ENCODE peak calls at places on chromosome 13, in seven cellular contexts. T is HepG2, M is SK-N-SH, K is HCT116, V is H1, Y is K562, H is GM12878. P is an unnamed sample.

GRCh38 chr13:60583196-60583908 is 186.3 kb downstream of the TDRD3 start:
- DNase-seq in T (peak), M (no peak), K (no peak), V (no peak), Y (no peak), H (no peak), P (no peak)

GRCh38 chr13:94515352-94515751 is 35.9 kb upstream of the DCT start:
- DNase-seq in T (no peak), M (no peak), K (no peak), V (no peak), Y (no peak), H (no peak), P (no peak)

GRCh38 chr13:49560270-49561063 is 24.9 kb downstream of the RCBTB1 start:
- DNase-seq in T (peak), M (no peak), K (no peak), V (no peak), Y (no peak), H (no peak), P (no peak)

GRCh38 chr13:25902946-25903345 is 148.9 kb downstream of the SHISA2 start:
- DNase-seq in T (no peak), M (no peak), K (no peak), V (no peak), Y (no peak), H (peak), P (no peak)

GRCh38 chr13:95684463-95684862 is 7.5 kb downstream of the DNAJC3 start:
- DNase-seq in T (no peak), M (no peak), K (no peak), V (no peak), Y (no peak), H (no peak), P (no peak)

GRCh38 chr13:114124921-114125320 is 7.5 kb downstream of the RASA3 start:
- DNase-seq in T (no peak), M (no peak), K (no peak), V (no peak), Y (no peak), H (no peak), P (no peak)

GRCh38 chr13:45658586-45659235 is 43.2 kb upstream of the ERICH6B start:
- DNase-seq in T (no peak), M (no peak), K (no peak), V (no peak), Y (no peak), H (no peak), P (no peak)

GRCh38 chr13:87259479-87260083 is 411.6 kb upstream of the SLITRK5 start:
- DNase-seq in T (peak), M (peak), K (peak), V (no peak), Y (no peak), H (no peak), P (peak)

GRCh38 chr13:79427265-79427664 is 21.2 kb upstream of the RBM26 start:
- DNase-seq in T (no peak), M (no peak), K (no peak), V (no peak), Y (no peak), H (no peak), P (no peak)

GRCh38 chr13:79423340-79423739 is 17.3 kb upstream of the RBM26 start:
- DNase-seq in T (no peak), M (no peak), K (no peak), V (no peak), Y (no peak), H (no peak), P (no peak)

GRCh38 chr13:79429309-79429708 is 23.3 kb upstream of the RBM26 start:
- DNase-seq in T (no peak), M (no peak), K (no peak), V (no peak), Y (no peak), H (no peak), P (no peak)

DNA sequence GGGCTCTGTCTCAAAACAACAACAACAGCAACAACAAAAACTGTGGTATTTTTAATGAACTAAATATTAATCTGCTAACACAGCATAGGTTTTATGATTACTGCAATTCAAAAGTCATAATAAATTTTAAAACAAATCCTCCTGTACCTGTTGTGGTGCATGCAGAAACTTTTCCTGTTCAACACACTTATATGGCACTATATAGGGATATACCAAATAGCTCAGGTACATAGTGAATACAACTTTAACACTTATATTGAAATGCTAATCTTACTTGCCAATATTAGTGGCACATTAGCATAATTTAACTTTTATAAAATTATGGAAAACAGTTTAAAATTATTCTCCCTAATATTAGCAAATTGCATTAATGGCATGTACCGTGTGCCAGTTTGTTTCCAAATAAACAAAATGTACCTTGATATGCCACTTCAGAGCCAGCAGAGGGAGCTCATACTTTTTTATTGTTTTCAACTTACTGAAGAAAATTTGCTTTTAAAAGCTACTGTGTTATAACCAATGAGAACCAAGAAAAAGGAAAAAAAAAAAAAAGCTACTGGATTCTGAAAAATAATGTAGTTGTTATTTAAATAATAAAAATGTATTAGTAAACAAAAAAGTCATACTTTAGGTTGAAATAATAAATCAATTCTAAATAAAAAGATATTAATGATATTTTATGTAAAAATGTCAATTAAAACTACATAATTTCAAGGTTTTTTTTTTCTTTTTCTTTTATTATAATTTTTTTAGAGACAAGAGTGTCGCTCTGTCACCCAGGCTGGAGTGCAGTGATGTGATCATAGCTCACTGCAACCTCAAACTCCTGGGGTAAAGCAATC is 18.0 kb upstream of the RBM26 start:
- DNase-seq in T (peak), M (peak), K (peak), V (no peak), Y (peak), H (no peak), P (peak)
- TF ChIP-seq JUND in T (no peak), M (no peak), K (no peak), V (no peak), Y (no peak), H (no peak), P (no peak)

GRCh38 chr13:79450110-79450509 is 30.8 kb upstream of the NDFIP2 start:
- DNase-seq in T (no peak), M (no peak), K (no peak), V (no peak), Y (no peak), H (no peak), P (no peak)

GRCh38 chr13:79447141-79447540 is 33.8 kb upstream of the NDFIP2 start:
- DNase-seq in T (no peak), M (no peak), K (no peak), V (no peak), Y (no peak), H (no peak), P (no peak)

GRCh38 chr13:79445968-79446645 is 34.8 kb upstream of the NDFIP2 start:
- DNase-seq in T (no peak), M (no peak), K (no peak), V (no peak), Y (no peak), H (no peak), P (peak)

GRCh38 chr13:79448413-79448812 is 32.5 kb upstream of the NDFIP2 start:
- DNase-seq in T (no peak), M (no peak), K (no peak), V (no peak), Y (no peak), H (no peak), P (no peak)

GRCh38 chr13:79447741-79448140 is 33.2 kb upstream of the NDFIP2 start:
- DNase-seq in T (no peak), M (no peak), K (no peak), V (no peak), Y (no peak), H (no peak), P (no peak)
- TF ChIP-seq JUND in T (no peak), M (no peak), K (no peak), V (no peak), Y (no peak), H (no peak), P (no peak)

GRCh38 chr13:112713517-112714253 is 23.8 kb downstream of the ATP11A start:
- DNase-seq in T (no peak), M (peak), K (no peak), V (no peak), Y (peak), H (no peak), P (no peak)
- TF ChIP-seq JUND in T (no peak), M (no peak), K (no peak), V (no peak), Y (peak), H (no peak), P (no peak)

GRCh38 chr13:100229603-100230002 is 140.7 kb downstream of the PCCA start:
- DNase-seq in T (no peak), M (no peak), K (no peak), V (no peak), Y (no peak), H (no peak), P (no peak)
- TF ChIP-seq JUND in T (no peak), M (no peak), K (no peak), V (no peak), Y (no peak), H (no peak), P (no peak)

DNA sequence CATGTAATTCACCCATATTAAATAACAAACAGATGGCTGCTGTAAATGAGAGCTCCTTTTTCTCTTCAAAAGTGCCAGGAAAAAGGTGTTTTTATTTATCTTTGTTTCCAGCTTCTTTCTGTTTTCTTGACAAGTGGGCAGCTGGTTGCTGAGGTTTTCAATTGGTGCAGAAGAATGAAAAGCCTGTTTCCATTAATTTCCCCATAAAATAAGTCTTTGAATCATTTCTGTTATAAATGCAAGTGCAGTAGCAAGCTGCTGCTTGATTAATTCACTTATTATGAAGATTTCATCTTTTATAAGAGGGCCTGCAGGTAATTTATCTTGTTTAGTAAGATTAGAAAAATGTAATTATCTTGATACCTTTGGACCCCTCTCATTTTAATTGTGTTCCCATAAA is 676.3 kb upstream of the KLHL1 start:
- DNase-seq in T (no peak), M (no peak), K (no peak), V (no peak), Y (no peak), H (no peak), P (no peak)
- TF ChIP-seq JUND in T (no peak), M (no peak), K (no peak), V (no peak), Y (no peak), H (no peak), P (no peak)

DNA sequence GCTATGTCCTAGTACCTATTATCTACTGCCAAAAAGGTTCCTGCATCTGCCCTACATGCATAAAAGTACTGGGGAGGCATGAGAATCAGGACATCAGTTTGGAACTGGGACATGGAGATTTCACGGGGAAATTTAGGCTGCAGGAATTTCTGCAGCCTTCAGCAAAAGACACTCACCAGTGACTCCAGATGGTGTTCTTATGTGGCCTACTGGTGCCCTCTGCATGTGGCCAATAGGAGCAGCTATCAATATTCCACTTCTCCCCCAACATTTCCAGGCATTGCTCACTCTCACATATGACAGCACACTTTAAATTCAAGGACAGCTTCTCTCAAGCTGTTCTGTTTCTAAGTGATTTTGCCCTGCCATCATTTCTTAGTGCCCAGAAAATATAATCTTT is 570.5 kb upstream of the ARGLU1 start:
- DNase-seq in T (no peak), M (no peak), K (no peak), V (no peak), Y (no peak), H (no peak), P (no peak)
- TF ChIP-seq JUND in T (no peak), M (no peak), K (no peak), V (no peak), Y (no peak), H (no peak), P (no peak)

GRCh38 chr13:113123226-113124150 is 889 bp downstream of the F10 start:
- DNase-seq in T (peak), M (peak), K (no peak), V (no peak), Y (peak), H (no peak), P (no peak)
- TF ChIP-seq JUND in T (peak), M (no peak), K (no peak), V (no peak), Y (no peak), H (no peak), P (no peak)

GRCh38 chr13:34000955-34001354 is 183.0 kb downstream of the RFC3 start:
- DNase-seq in T (no peak), M (no peak), K (no peak), V (no peak), Y (no peak), H (no peak), P (no peak)
- TF ChIP-seq JUND in T (no peak), M (no peak), K (no peak), V (no peak), Y (no peak), H (no peak), P (no peak)

DNA sequence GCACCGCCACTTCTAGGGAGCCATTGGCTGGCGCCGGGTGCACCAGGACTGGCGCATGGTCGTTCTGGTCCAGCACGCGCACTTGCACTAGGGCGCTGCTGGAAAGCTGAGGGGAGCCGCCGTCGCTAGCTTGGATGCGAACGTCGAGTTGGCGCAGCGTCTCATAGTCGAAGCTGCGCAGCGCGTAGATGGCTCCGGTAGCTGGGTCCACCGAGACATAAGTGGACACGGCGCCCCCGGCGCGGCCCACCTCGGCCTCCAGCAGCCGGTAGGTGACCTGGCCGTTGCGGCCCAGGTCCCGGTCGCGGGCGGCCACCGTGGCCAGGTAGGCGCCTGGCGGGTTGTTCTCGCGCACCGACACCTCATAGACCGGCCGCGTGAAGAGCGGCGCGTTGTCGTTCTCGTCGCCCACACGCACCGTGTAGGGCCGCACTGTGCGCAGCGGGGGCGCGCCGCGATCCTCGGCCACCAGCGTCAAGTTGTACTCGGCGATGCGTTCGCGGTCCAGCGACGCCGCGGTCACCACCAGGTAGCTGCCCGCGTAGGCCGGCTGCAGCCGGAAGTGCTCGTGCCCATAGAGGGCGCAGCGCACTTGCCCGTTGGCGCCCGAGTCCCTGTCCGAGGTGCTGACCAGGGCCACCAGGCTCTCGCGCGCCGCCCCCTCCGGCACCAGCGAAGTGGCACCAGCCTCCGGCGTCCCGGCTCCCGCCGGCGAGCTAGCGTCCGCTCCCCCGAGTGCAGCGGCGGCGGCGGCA is 1.7 kb downstream of the PCDH8 start:
- DNase-seq in T (no peak), M (peak), K (no peak), V (peak), Y (no peak), H (no peak), P (no peak)
- TF ChIP-seq JUND in T (no peak), M (no peak), K (no peak), V (no peak), Y (no peak), H (no peak), P (no peak)